ENCODE peak calls at places on chromosomes 12 and 14, in six cellular contexts. U is HCT116, E is K562, S is GM12878, M is HepG2, K is H1. V is an unnamed sample.

GRCh38 chr14:102588821-102589220 is 3.6 kb upstream of the RCOR1 start:
- DNase-seq in K (no peak), M (no peak), E (no peak), U (no peak), S (no peak), V (no peak)

GRCh38 chr12:27525373-27525772 is 1.4 kb downstream of the PPFIBP1 start:
- DNase-seq in E (no peak), S (no peak), K (no peak), M (no peak), U (no peak), V (no peak)

GRCh38 chr12:89678225-89678624 is 30.4 kb downstream of the ATP2B1 start:
- DNase-seq in U (no peak), K (no peak), E (peak; percentile 70), S (no peak), M (no peak), V (no peak)

GRCh38 chr14:93060841-93061240 is 54.9 kb downstream of the ITPK1 start:
- DNase-seq in S (no peak), E (no peak), U (no peak), M (no peak), K (no peak), V (no peak)

GRCh38 chr14:65415613-65416012 is 3.1 kb downstream of the FUT8 start:
- DNase-seq in K (no peak), U (no peak), S (no peak), M (no peak), E (no peak), V (no peak)

GRCh38 chr14:33794791-33795300 is 156.0 kb downstream of the EGLN3 start:
- DNase-seq in E (no peak), S (no peak), U (no peak), K (no peak), M (no peak), V (no peak)

GRCh38 chr12:75474121-75474520 is 6.4 kb upstream of the GLIPR1 start:
- DNase-seq in E (no peak), M (no peak), K (no peak), S (no peak), U (no peak), V (no peak)

GRCh38 chr12:86712425-86712843 is 456.2 kb upstream of the MGAT4C start:
- DNase-seq in S (no peak), M (peak; percentile 41), U (peak; percentile 95), K (no peak), E (no peak), V (no peak)

GRCh38 chr14:36852853-36853634 is 191.4 kb downstream of the PAX9 start:
- DNase-seq in U (no peak), E (no peak), K (no peak), M (no peak), S (no peak), V (no peak)

GRCh38 chr12:110754101-110754793 is 11.6 kb upstream of the PPP1CC start:
- DNase-seq in U (no peak), S (no peak), E (no peak), M (no peak), K (no peak), V (no peak)

GRCh38 chr12:83015390-83016225 is 328.9 kb downstream of the TMTC2 start:
- DNase-seq in M (no peak), S (no peak), K (no peak), E (peak; percentile 8), U (peak; percentile 23), V (no peak)

GRCh38 chr12:21301-22189 is 45.0 kb upstream of the IQSEC3 start:
- DNase-seq in E (peak; percentile 6), K (no peak), S (peak; percentile 11), M (peak; percentile 10), U (no peak), V (no peak)
- TF ChIP-seq JUND in E (no peak), K (no peak), S (no peak), M (no peak), U (no peak), V (no peak)

GRCh38 chr12:122849352-122850047 is 14.2 kb downstream of the HIP1R start:
- DNase-seq in M (no peak), S (no peak), E (no peak), U (no peak), K (no peak), V (no peak)
- TF ChIP-seq JUND in M (no peak), S (no peak), E (no peak), U (no peak), K (no peak), V (no peak)

GRCh38 chr14:70086685-70087379 is 101.9 kb downstream of the SLC8A3 start:
- DNase-seq in M (peak; percentile 14), S (no peak), K (no peak), E (peak; percentile 19), U (peak; percentile 23), V (peak; percentile 66)
- TF ChIP-seq JUND in M (no peak), S (no peak), K (no peak), E (no peak), U (no peak), V (no peak)

GRCh38 chr12:96516472-96517417 is 27.4 kb downstream of the CFAP54 start:
- DNase-seq in S (peak; percentile 95), M (peak; percentile 43), U (peak; percentile 66), E (peak; percentile 51), K (peak; percentile 63), V (peak; percentile 85)

GRCh38 chr12:96526110-96526509 is 36.7 kb downstream of the CFAP54 start:
- DNase-seq in M (no peak), K (no peak), E (no peak), S (no peak), U (no peak), V (no peak)

GRCh38 chr12:96520767-96521166 is 31.4 kb downstream of the CFAP54 start:
- DNase-seq in S (no peak), M (no peak), U (no peak), K (no peak), E (no peak), V (no peak)

GRCh38 chr12:96522690-96523089 is 33.3 kb downstream of the CFAP54 start:
- DNase-seq in K (no peak), M (no peak), U (no peak), E (no peak), S (no peak), V (no peak)

DNA sequence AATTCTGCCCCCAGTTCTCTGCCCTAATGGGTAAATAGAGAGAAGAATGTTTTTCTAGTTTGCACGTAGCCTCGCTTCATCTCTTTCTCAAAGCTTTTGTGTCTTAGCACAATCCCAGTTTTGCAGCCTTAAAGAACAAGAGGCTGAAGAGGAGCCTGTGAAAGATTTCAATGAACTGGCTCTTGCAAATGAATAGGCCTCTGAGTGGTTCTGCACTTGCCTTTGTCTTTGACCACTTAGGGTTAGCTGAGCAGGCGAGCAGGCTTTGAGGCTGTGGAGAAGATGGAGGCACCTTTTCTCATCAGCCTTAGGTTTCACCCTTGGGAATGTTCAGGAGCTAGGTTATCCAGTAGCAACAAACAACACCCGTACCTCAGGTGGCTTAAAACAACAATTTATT is 32.9 kb downstream of the CFAP54 start:
- DNase-seq in M (no peak), K (no peak), U (no peak), S (no peak), E (no peak), V (no peak)
- TF ChIP-seq JUND in M (no peak), K (no peak), U (no peak), S (no peak), E (no peak), V (no peak)

GRCh38 chr14:53452005-53452678 is 299.0 kb upstream of the DDHD1 start:
- DNase-seq in S (no peak), M (no peak), U (no peak), K (no peak), E (no peak), V (no peak)

DNA sequence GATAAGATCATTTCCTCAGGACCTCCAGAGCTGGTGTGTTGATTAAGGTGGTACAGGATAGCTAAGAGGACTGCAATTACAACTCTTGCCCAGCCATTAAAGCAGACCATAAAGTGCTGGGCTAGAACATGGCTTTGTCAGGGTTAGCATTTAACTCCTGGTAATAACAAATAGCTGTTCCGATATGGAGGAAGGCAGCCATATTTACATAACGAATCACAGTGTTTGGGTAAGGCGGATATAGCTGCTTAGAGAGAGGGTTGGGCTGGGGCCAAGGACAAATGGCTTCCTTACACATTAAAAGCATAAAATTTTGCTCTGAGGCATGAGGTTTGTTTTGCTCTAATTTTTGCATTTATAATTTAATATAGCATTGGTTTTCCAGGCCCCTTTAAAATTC is 297.7 kb upstream of the DDHD1 start:
- DNase-seq in U (no peak), E (no peak), K (no peak), M (peak; percentile 78), S (no peak), V (no peak)
- TF ChIP-seq JUND in U (no peak), E (no peak), K (no peak), M (no peak), S (no peak), V (no peak)

GRCh38 chr12:94192506-94192905 is 44.1 kb downstream of the PLXNC1 start:
- DNase-seq in U (no peak), M (no peak), S (no peak), E (no peak), K (no peak), V (no peak)
- TF ChIP-seq JUND in U (no peak), M (no peak), S (no peak), E (no peak), K (no peak), V (no peak)

GRCh38 chr14:91573894-91574837 is 64.1 kb upstream of the PPP4R3A start:
- DNase-seq in U (peak; percentile 68), S (peak; percentile 2), M (no peak), K (no peak), E (no peak), V (peak; percentile 89)
- TF ChIP-seq JUND in U (no peak), S (no peak), M (no peak), K (no peak), E (no peak), V (no peak)